ENCODE peak calls at places on chromosomes 11 and 22, in six cellular contexts. Q, O, G, R, F and V are unnamed samples.

GRCh38 chr22:49290286-49290685 is 537.4 kb downstream of the BRD1 start:
- DNase-seq in R (no peak), F (no peak), O (no peak), Q (no peak), G (no peak), V (no peak)

GRCh38 chr11:117972589-117973445 is 13.4 kb upstream of the IL10RA start:
- DNase-seq in G (no peak), O (no peak), Q (no peak), R (no peak), F (no peak), V (no peak)

GRCh38 chr11:125081098-125081798 is 18.1 kb downstream of the SLC37A2 start:
- DNase-seq in R (no peak), Q (no peak), G (no peak), F (no peak), O (no peak), V (no peak)

GRCh38 chr11:115980336-115980735 is 476.1 kb upstream of the CADM1 start:
- DNase-seq in O (no peak), F (no peak), Q (no peak), R (no peak), G (no peak), V (no peak)

GRCh38 chr11:110858556-110858921 is 146.3 kb upstream of the ARHGAP20 start:
- DNase-seq in F (no peak), G (no peak), R (peak), O (no peak), Q (peak), V (no peak)

GRCh38 chr22:33542722-33543121 is 377.6 kb downstream of the LARGE1 start:
- DNase-seq in F (no peak), G (no peak), R (no peak), Q (no peak), O (no peak), V (no peak)

GRCh38 chr11:46348986-46349401 is 1.7 kb downstream of the DGKZ start:
- DNase-seq in Q (no peak), G (no peak), O (no peak), F (no peak), R (peak), V (no peak)

GRCh38 chr11:60887531-60887930 is 18.9 kb downstream of the PRPF19 start:
- DNase-seq in F (no peak), O (peak), R (peak), G (no peak), Q (peak), V (no peak)

GRCh38 chr11:55942785-55943392 is 6.7 kb upstream of the OR5I1 start:
- DNase-seq in Q (no peak), F (no peak), G (no peak), R (no peak), O (peak), V (peak)

GRCh38 chr11:122803306-122803705 is 35.0 kb upstream of the CRTAM start:
- DNase-seq in R (no peak), Q (no peak), F (no peak), O (no peak), G (no peak), V (no peak)

GRCh38 chr11:85619497-85619896 is 7.6 kb downstream of the DLG2 start:
- DNase-seq in O (no peak), G (no peak), R (no peak), Q (no peak), F (no peak), V (no peak)

GRCh38 chr11:62108017-62108750 is 15.6 kb upstream of the INCENP start:
- DNase-seq in O (peak), R (no peak), F (no peak), G (no peak), Q (no peak), V (peak)

GRCh38 chr11:113904379-113905101 is at the start of gene HTR3B:
- DNase-seq in R (no peak), F (no peak), Q (no peak), G (no peak), O (peak), V (peak)

GRCh38 chr11:69055598-69056516 is 7.1 kb downstream of the TPCN2 start:
- DNase-seq in F (peak), G (peak), O (no peak), R (peak), Q (peak), V (no peak)
- TF ChIP-seq POLR2AphosphoS5 in F (peak), G (no peak), O (no peak), R (no peak), Q (peak), V (no peak)

GRCh38 chr11:131688056-131688693 is 317.8 kb downstream of the NTM start:
- DNase-seq in R (peak), F (peak), O (peak), Q (peak), G (peak), V (no peak)
- TF ChIP-seq POLR2AphosphoS5 in R (no peak), F (no peak), O (no peak), Q (no peak), G (no peak), V (no peak)

DNA sequence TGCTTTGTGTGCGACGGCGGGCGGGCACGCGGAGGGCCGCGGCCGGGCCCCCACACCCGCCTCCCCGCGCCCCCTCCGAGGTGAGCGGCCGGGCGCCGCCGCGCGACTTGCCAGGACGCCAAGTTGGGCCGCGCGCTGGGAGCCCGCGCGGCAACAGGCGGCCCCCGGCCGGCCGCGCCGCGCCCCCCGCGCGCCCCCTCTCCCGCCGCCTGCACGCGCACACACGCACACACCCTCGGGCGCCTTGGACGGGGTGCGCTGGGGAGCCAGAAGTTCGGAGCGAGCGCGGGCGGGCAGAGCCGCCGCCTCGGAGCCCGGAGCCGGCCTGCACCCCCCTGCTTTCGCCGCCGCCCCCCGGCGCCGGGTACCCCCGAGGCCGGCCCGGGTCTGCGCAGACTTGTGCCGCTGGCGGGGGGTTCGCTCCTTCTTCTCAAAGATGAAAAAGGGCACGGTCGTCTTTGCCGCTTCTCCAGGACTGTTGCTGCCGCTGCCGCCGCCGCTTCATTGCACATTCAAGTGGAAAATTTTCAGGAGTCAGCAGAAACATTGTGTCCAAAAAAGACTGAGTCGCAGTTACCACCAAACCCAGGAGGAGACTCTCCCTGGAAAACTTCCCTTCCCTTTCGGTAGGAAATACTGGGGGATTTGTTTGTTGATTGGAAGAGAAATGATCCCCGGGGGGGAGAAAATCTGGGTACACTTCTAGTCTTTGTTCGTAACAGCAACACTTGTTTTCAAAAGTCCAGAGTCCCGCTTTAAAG is 895 bp downstream of the TEAD1 start:
- DNase-seq in Q (peak), O (peak), G (no peak), R (no peak), F (no peak), V (no peak)
- TF ChIP-seq POLR2AphosphoS5 in Q (no peak), O (no peak), G (no peak), R (no peak), F (no peak), V (no peak)

GRCh38 chr22:42296883-42297282 is 26.4 kb upstream of the TCF20 start:
- DNase-seq in G (no peak), F (no peak), Q (no peak), O (no peak), R (no peak), V (no peak)

GRCh38 chr22:42299586-42300285 is 29.3 kb upstream of the TCF20 start:
- DNase-seq in G (no peak), F (no peak), R (peak), Q (peak), O (peak), V (peak)

GRCh38 chr22:42298746-42299145 is 28.3 kb upstream of the TCF20 start:
- DNase-seq in R (no peak), G (no peak), F (no peak), O (no peak), Q (no peak), V (no peak)

GRCh38 chr22:42296381-42296853 is 26.0 kb upstream of the TCF20 start:
- DNase-seq in F (no peak), Q (peak), R (peak), G (no peak), O (peak), V (no peak)

GRCh38 chr22:42297778-42298177 is 27.3 kb upstream of the TCF20 start:
- DNase-seq in Q (no peak), O (no peak), G (no peak), R (no peak), F (no peak), V (no peak)
- TF ChIP-seq POLR2AphosphoS5 in Q (no peak), O (no peak), G (no peak), R (no peak), F (no peak), V (no peak)